ENCODE peak calls at places on chromosomes 6 and 20, in seven cellular contexts. I, L, B, H, G, M and P are unnamed samples.

GRCh38 chr6:157244175-157244574 is 79.1 kb downstream of the TMEM242 start:
- DNase-seq in I (no peak), B (no peak), H (no peak), M (no peak), L (no peak), G (peak; percentile 28), P (no peak)

GRCh38 chr6:135640449-135641111 is 143.0 kb upstream of the AHI1 start:
- DNase-seq in G (no peak), I (peak; percentile 4), L (no peak), B (no peak), M (no peak), H (no peak), P (no peak)

GRCh38 chr6:111685506-111685905 is 79.8 kb upstream of the TRAF3IP2 start:
- DNase-seq in B (no peak), I (no peak), L (no peak), G (no peak), H (no peak), M (no peak), P (no peak)

GRCh38 chr20:57759724-57760123 is 49.9 kb upstream of the PMEPA1 start:
- DNase-seq in M (no peak), H (peak; percentile 0), B (peak; percentile 20), G (no peak), I (no peak), L (no peak), P (no peak)

GRCh38 chr20:10622657-10623418 is 51.0 kb downstream of the JAG1 start:
- DNase-seq in M (peak; percentile 80), L (no peak), G (no peak), I (no peak), H (peak; percentile 66), B (no peak), P (no peak)

GRCh38 chr20:6074145-6074561 is 20.3 kb upstream of the LRRN4 start:
- DNase-seq in I (peak; percentile 39), B (peak; percentile 81), L (peak; percentile 57), G (peak; percentile 26), M (no peak), H (no peak), P (peak; percentile 5)

GRCh38 chr6:37021356-37022129 is 16.1 kb downstream of the FGD2 start:
- DNase-seq in I (peak; percentile 95), H (no peak), M (no peak), G (peak; percentile 43), L (peak; percentile 45), B (peak; percentile 82), P (peak; percentile 83)

GRCh38 chr6:6712979-6713514 is 124.5 kb downstream of the LY86 start:
- DNase-seq in B (no peak), I (peak; percentile 7), G (no peak), H (no peak), L (no peak), M (no peak), P (no peak)

GRCh38 chr20:24913076-24913628 is 35.9 kb upstream of the CST7 start:
- DNase-seq in L (no peak), H (no peak), M (no peak), B (no peak), G (no peak), I (no peak), P (no peak)

GRCh38 chr6:99282479-99283062 is 66.9 kb downstream of the FAXC start:
- DNase-seq in L (peak; percentile 18), G (peak; percentile 30), H (no peak), M (no peak), B (peak; percentile 16), I (peak; percentile 2), P (no peak)

GRCh38 chr6:73513496-73513854 is 7.4 kb downstream of the EEF1A1 start:
- DNase-seq in L (peak; percentile 14), G (no peak), H (no peak), B (no peak), M (no peak), I (no peak), P (peak; percentile 18)

GRCh38 chr20:52411611-52412010 is 220.0 kb upstream of the ZFP64 start:
- DNase-seq in H (no peak), M (no peak), G (no peak), I (no peak), B (no peak), L (no peak), P (no peak)

GRCh38 chr20:47351643-47352331 is 4.7 kb downstream of the ZMYND8 start:
- DNase-seq in M (no peak), L (peak; percentile 64), I (no peak), B (peak; percentile 80), H (no peak), G (no peak), P (no peak)

GRCh38 chr20:47353697-47354387 is 2.7 kb downstream of the ZMYND8 start:
- DNase-seq in G (no peak), B (no peak), L (no peak), I (no peak), H (no peak), M (no peak), P (no peak)

GRCh38 chr20:47354388-47354709 is 2.1 kb downstream of the ZMYND8 start:
- DNase-seq in G (no peak), I (no peak), M (no peak), H (no peak), B (no peak), L (no peak), P (no peak)

GRCh38 chr20:47352332-47353223 is 3.9 kb downstream of the ZMYND8 start:
- DNase-seq in L (peak; percentile 14), G (no peak), M (peak; percentile 70), B (peak; percentile 89), H (no peak), I (no peak), P (no peak)

DNA sequence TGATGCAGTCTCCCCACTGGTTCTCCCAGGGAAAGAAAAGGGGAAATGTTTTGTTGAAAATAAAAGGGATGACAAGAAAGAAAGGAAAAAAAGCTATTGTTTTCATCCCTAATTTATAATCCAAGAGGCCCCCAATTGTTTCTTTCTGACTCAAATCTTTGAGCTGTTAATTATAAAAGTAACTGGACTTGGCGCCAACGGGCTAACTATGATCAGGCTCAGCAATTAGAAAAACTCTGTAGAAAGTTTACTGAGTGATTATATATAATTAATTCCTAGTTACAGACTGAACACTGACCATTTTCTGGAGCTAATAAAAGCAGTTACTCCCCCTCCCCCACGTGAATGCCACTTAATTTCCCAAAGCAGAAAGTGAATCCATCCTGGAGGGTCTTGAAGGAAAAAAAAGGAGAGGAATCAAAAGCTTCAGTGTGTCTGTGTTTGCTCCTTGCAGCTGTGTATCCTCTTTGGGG is 3.2 kb downstream of the ZMYND8 start:
- DNase-seq in M (no peak), B (no peak), G (no peak), L (no peak), H (no peak), I (no peak), P (no peak)
- H3K4me1 ChIP-seq in M (peaks cover 44% of the 10 kb centered on the region), B (peaks cover 60% of the 10 kb centered on the region), G (peaks cover 76% of the 10 kb centered on the region), L (peaks cover 81% of the 10 kb centered on the region), H (peaks cover 31% of the 10 kb centered on the region), I (peaks cover 88% of the 10 kb centered on the region), P (peaks cover 95% of the 10 kb centered on the region)

GRCh38 chr20:62528983-62529891 is 53.4 kb upstream of the GATA5 start:
- DNase-seq in M (no peak), L (no peak), G (no peak), H (no peak), B (no peak), I (no peak), P (no peak)
- H3K27ac ChIP-seq in M (no peak overlapping the region), L (no peak overlapping the region), G (no peak overlapping the region), H (no peak overlapping the region), B (no peak overlapping the region), I (no peak overlapping the region), P (no peak overlapping the region)

GRCh38 chr6:138161118-138161433 is 663 bp upstream of the ARFGEF3 start:
- DNase-seq in M (no peak), G (no peak), B (peak; percentile 40), L (no peak), I (no peak), H (no peak), P (peak; percentile 4)

GRCh38 chr6:138162104-138162946 is 586 bp downstream of the ARFGEF3 start:
- DNase-seq in L (no peak), G (peak; percentile 19), H (no peak), B (peak; percentile 43), M (peak; percentile 45), I (no peak), P (no peak)

GRCh38 chr6:138160329-138161117 is 1.2 kb upstream of the ARFGEF3 start:
- DNase-seq in I (no peak), L (no peak), M (no peak), G (no peak), B (peak; percentile 4), H (no peak), P (no peak)

GRCh38 chr6:138161434-138162103 is at the start of gene ARFGEF3:
- DNase-seq in I (peak; percentile 47), G (peak; percentile 46), B (peak; percentile 65), M (peak; percentile 83), H (peak; percentile 29), L (no peak), P (peak; percentile 18)

GRCh38 chr6:138162947-138163569 is 1.3 kb downstream of the ARFGEF3 start:
- DNase-seq in L (no peak), H (no peak), M (no peak), I (no peak), G (no peak), B (no peak), P (no peak)
- H3K4me3 ChIP-seq in L (no peak overlapping the region), H (no peak overlapping the region), M (no peak overlapping the region), I (no peak overlapping the region), G (no peak overlapping the region), B (no peak overlapping the region), P (no peak overlapping the region)

GRCh38 chr20:43923322-43923721 is 8.7 kb downstream of the TOX2 start:
- DNase-seq in B (no peak), L (no peak), H (no peak), G (no peak), M (no peak), I (no peak), P (no peak)

GRCh38 chr20:43920797-43921196 is 6.1 kb downstream of the TOX2 start:
- DNase-seq in M (no peak), H (no peak), B (no peak), G (no peak), I (no peak), L (no peak), P (no peak)

GRCh38 chr20:43922614-43923013 is 8.0 kb downstream of the TOX2 start:
- DNase-seq in B (no peak), H (no peak), L (no peak), I (no peak), G (no peak), M (no peak), P (no peak)

GRCh38 chr20:43919686-43920403 is 5.2 kb downstream of the TOX2 start:
- DNase-seq in L (no peak), M (no peak), I (no peak), G (no peak), H (no peak), B (no peak), P (no peak)

GRCh38 chr20:43921227-43921780 is 6.7 kb downstream of the TOX2 start:
- DNase-seq in M (no peak), L (no peak), H (no peak), B (no peak), G (no peak), I (peak; percentile 54), P (no peak)
- H3K4me1 ChIP-seq in M (no peaks in the 10 kb centered on the region), L (no peaks in the 10 kb centered on the region), H (no peaks in the 10 kb centered on the region), B (no peaks in the 10 kb centered on the region), G (peaks cover 80% of the 10 kb centered on the region), I (peaks cover 50% of the 10 kb centered on the region), P (peaks cover 65% of the 10 kb centered on the region)

GRCh38 chr20:20552076-20552475 is 160.4 kb downstream of the RALGAPA2 start:
- DNase-seq in M (no peak), I (no peak), G (no peak), L (no peak), B (no peak), H (no peak), P (no peak)
- H3K27ac ChIP-seq in M (no peak overlapping the region), I (no peak overlapping the region), G (no peak overlapping the region), L (no peak overlapping the region), B (no peak overlapping the region), H (no peak overlapping the region), P (no peak overlapping the region)

GRCh38 chr20:38152175-38153010 is 12.7 kb downstream of the TGM2 start:
- DNase-seq in L (peak; percentile 14), H (peak; percentile 70), B (no peak), I (peak; percentile 21), M (peak; percentile 96), G (no peak), P (no peak)
- H3K4me3 ChIP-seq in L (no peak overlapping the region), H (no peak overlapping the region), B (no peak overlapping the region), I (no peak overlapping the region), M (no peak overlapping the region), G (no peak overlapping the region), P (no peak overlapping the region)